ENCODE peak calls at places on chromosomes 3 and 15, in four cellular contexts. L is stimulated activated CD4-positive, alpha-beta T cell treated with anti-CD3 and anti-CD28 coated beads, Interleukin-1b, Interleukin-23, amount 100 ng/mL, for 24 hours; K is dermis microvascular lymphatic vessel endothelial cell; F is A549. A is an unnamed sample.

GRCh38 chr3:123660900-123661299 is 76.0 kb upstream of the HACD2 start:
- DNase-seq in L (no peak), K (peak; percentile 82), F (no peak), A (no peak)

GRCh38 chr3:85838921-85839320 is 880.1 kb downstream of the CADM2 start:
- DNase-seq in L (no peak), K (no peak), F (no peak), A (no peak)

GRCh38 chr3:156483961-156484787 is 70.7 kb downstream of the SSR3 start:
- DNase-seq in L (peak; percentile 17), K (no peak), F (no peak), A (peak; percentile 2)

GRCh38 chr15:89150762-89151305 is 62.6 kb downstream of the ABHD2 start:
- DNase-seq in L (no peak), K (no peak), F (no peak), A (no peak)

GRCh38 chr3:7720649-7721048 is 781.0 kb upstream of the LMCD1 start:
- DNase-seq in L (no peak), K (no peak), F (no peak), A (no peak)

GRCh38 chr15:70347766-70348558 is 250.2 kb upstream of the TLE3 start:
- DNase-seq in L (no peak), K (no peak), F (no peak), A (no peak)

GRCh38 chr3:111856501-111856900 is 2.6 kb upstream of the PHLDB2 start:
- DNase-seq in L (no peak), K (no peak), F (no peak), A (no peak)

GRCh38 chr3:43238801-43239200 is 47.5 kb upstream of the SNRK start:
- DNase-seq in L (no peak), K (no peak), F (no peak), A (no peak)

GRCh38 chr15:75590239-75590638 is 11.1 kb upstream of the PTPN9 start:
- DNase-seq in L (no peak), K (no peak), F (no peak), A (no peak)

GRCh38 chr3:9214599-9214998 is 34.8 kb downstream of the SRGAP3 start:
- DNase-seq in L (no peak), K (no peak), F (no peak), A (no peak)

A was measured in GM19239.